ENCODE peak calls at places on chromosomes 12 and 14, in five cellular contexts. One of them, this sample, is unnamed.

GRCh38 chr12:39586811-39587210 is 32.8 kb downstream of the ABCD2 start:
- DNase-seq in astrocyte of the spinal cord: no peak
- DNase-seq in esophagus squamous epithelium: no peak
- DNase-seq in HCT116: no peak
- DNase-seq in astrocyte of the cerebellum: no peak
- DNase-seq in this sample: peak; percentile 47

GRCh38 chr12:51171884-51172514 is 936 bp downstream of the TFCP2 start:
- DNase-seq in astrocyte of the spinal cord: peak; percentile 30
- DNase-seq in astrocyte of the cerebellum: no peak
- DNase-seq in esophagus squamous epithelium: no peak
- DNase-seq in HCT116: no peak
- DNase-seq in this sample: peak; percentile 25

GRCh38 chr12:122481861-122482260 is 18.9 kb downstream of the ZCCHC8 start:
- DNase-seq in astrocyte of the spinal cord: no peak
- DNase-seq in esophagus squamous epithelium: no peak
- DNase-seq in astrocyte of the cerebellum: no peak
- DNase-seq in HCT116: no peak
- DNase-seq in this sample: no peak

GRCh38 chr12:106136263-106136662 is 2.5 kb downstream of the NUAK1 start:
- DNase-seq in esophagus squamous epithelium: no peak
- DNase-seq in HCT116: peak; percentile 37
- DNase-seq in astrocyte of the spinal cord: peak; percentile 91
- DNase-seq in astrocyte of the cerebellum: peak; percentile 84
- DNase-seq in this sample: peak; percentile 91

GRCh38 chr14:45089813-45090212 is 5.9 kb downstream of the PRPF39 start:
- DNase-seq in astrocyte of the cerebellum: peak; percentile 23
- DNase-seq in HCT116: no peak
- DNase-seq in esophagus squamous epithelium: no peak
- DNase-seq in astrocyte of the spinal cord: peak; percentile 40
- DNase-seq in this sample: no peak

GRCh38 chr14:105927094-105927475 is 400.7 kb downstream of the TMEM121 start:
- DNase-seq in HCT116: no peak
- DNase-seq in esophagus squamous epithelium: no peak
- DNase-seq in astrocyte of the cerebellum: no peak
- DNase-seq in astrocyte of the spinal cord: no peak
- DNase-seq in this sample: no peak

GRCh38 chr12:59182191-59182590 is 261.9 kb upstream of the LRIG3 start:
- DNase-seq in astrocyte of the spinal cord: no peak
- DNase-seq in HCT116: no peak
- DNase-seq in esophagus squamous epithelium: no peak
- DNase-seq in astrocyte of the cerebellum: no peak
- DNase-seq in this sample: no peak

GRCh38 chr12:70919597-70920035 is 922 bp downstream of the PTPRR start:
- DNase-seq in astrocyte of the spinal cord: peak; percentile 2
- DNase-seq in astrocyte of the cerebellum: no peak
- DNase-seq in HCT116: no peak
- DNase-seq in esophagus squamous epithelium: no peak
- DNase-seq in this sample: peak; percentile 34

GRCh38 chr14:30214014-30214413 is 286.4 kb upstream of the PRKD1 start:
- DNase-seq in astrocyte of the cerebellum: no peak
- DNase-seq in astrocyte of the spinal cord: peak; percentile 65
- DNase-seq in esophagus squamous epithelium: no peak
- DNase-seq in HCT116: no peak
- DNase-seq in this sample: peak; percentile 24

GRCh38 chr12:76820888-76821482 is 57.1 kb downstream of the ZDHHC17 start:
- DNase-seq in astrocyte of the cerebellum: peak; percentile 9
- DNase-seq in HCT116: peak; percentile 7
- DNase-seq in astrocyte of the spinal cord: peak; percentile 28
- DNase-seq in esophagus squamous epithelium: no peak
- DNase-seq in this sample: peak; percentile 44

GRCh38 chr12:107778383-107779015 is 4.0 kb downstream of the ASCL4 start:
- DNase-seq in HCT116: no peak
- DNase-seq in astrocyte of the spinal cord: no peak
- DNase-seq in esophagus squamous epithelium: no peak
- DNase-seq in astrocyte of the cerebellum: no peak
- DNase-seq in this sample: no peak

GRCh38 chr12:107776171-107776570 is 1.7 kb downstream of the ASCL4 start:
- DNase-seq in HCT116: no peak
- DNase-seq in esophagus squamous epithelium: no peak
- DNase-seq in astrocyte of the spinal cord: no peak
- DNase-seq in astrocyte of the cerebellum: no peak
- DNase-seq in this sample: no peak

GRCh38 chr12:107779077-107779840 is 4.8 kb downstream of the ASCL4 start:
- DNase-seq in astrocyte of the spinal cord: no peak
- DNase-seq in HCT116: no peak
- DNase-seq in astrocyte of the cerebellum: no peak
- DNase-seq in esophagus squamous epithelium: no peak
- DNase-seq in this sample: no peak

GRCh38 chr12:107775093-107775721 is 703 bp downstream of the ASCL4 start:
- DNase-seq in HCT116: no peak
- DNase-seq in astrocyte of the spinal cord: no peak
- DNase-seq in astrocyte of the cerebellum: no peak
- DNase-seq in esophagus squamous epithelium: no peak
- DNase-seq in this sample: no peak

GRCh38 chr12:107774349-107775029 is at the start of gene ASCL4:
- DNase-seq in HCT116: no peak
- DNase-seq in astrocyte of the cerebellum: no peak
- DNase-seq in astrocyte of the spinal cord: no peak
- DNase-seq in esophagus squamous epithelium: no peak
- DNase-seq in this sample: no peak
- H3K4me3 ChIP-seq in HCT116: no peak within 1 kb of the TSS
- H3K4me3 ChIP-seq in astrocyte of the cerebellum: no peak within 1 kb of the TSS
- H3K4me3 ChIP-seq in astrocyte of the spinal cord: no peak within 1 kb of the TSS
- H3K4me3 ChIP-seq in esophagus squamous epithelium: peak within 1 kb of the TSS; percentile 52
- H3K4me3 ChIP-seq in this sample: no peak within 1 kb of the TSS

GRCh38 chr12:40733871-40734270 is 41.6 kb downstream of the CNTN1 start:
- DNase-seq in astrocyte of the spinal cord: no peak
- DNase-seq in HCT116: no peak
- DNase-seq in astrocyte of the cerebellum: no peak
- DNase-seq in esophagus squamous epithelium: no peak
- DNase-seq in this sample: no peak
- H3K4me3 ChIP-seq in astrocyte of the spinal cord: no peak overlapping the region
- H3K4me3 ChIP-seq in HCT116: no peak overlapping the region
- H3K4me3 ChIP-seq in astrocyte of the cerebellum: no peak overlapping the region
- H3K4me3 ChIP-seq in esophagus squamous epithelium: no peak overlapping the region
- H3K4me3 ChIP-seq in this sample: no peak overlapping the region

DNA sequence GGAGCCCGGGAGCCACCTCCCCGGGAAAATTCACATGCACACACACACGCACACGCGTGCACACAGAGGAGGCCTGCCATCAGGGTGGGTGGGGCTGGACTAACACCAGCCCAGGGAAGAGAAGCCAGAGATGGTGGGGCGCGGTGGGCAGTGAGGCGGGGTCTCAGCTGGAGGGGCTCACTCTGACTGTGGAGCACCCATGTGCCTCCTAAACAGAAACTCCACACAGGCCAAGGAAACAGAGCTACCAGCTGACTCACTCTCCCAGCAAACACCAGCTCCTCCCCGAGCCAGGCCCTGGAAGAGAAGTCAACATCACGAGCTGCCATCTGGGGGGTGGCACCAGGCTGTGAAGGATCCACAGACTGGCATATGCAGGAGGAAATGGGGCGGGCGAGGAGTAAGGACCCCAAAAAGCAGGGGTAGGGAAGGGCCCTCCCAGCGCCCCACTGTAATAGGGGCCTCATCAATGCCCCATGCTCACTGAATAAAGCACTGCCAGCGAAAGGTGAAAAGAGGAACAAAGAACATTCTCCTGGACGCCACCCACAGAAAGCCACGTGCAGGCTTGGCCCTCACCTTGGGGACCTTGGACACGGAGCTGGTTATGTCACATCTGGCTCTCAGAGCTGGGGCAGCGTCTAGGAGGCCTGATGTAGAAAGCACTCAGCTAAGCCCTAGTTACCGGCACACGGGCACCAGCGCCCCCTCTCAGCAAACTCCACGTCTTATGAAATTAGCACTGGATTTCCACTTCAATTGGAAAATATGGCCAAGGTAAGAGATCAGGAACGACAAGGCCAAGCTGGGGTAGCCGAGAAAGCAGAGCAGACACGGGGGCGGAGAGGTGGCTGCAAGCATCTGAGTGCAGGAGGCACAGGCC is 8.4 kb upstream of the INF2 start:
- DNase-seq in astrocyte of the cerebellum: no peak
- DNase-seq in HCT116: no peak
- DNase-seq in astrocyte of the spinal cord: peak; percentile 78
- DNase-seq in esophagus squamous epithelium: no peak
- DNase-seq in this sample: peak; percentile 74
- H3K4me3 ChIP-seq in astrocyte of the cerebellum: no peak overlapping the region
- H3K4me3 ChIP-seq in HCT116: peak overlapping the region; percentile 56
- H3K4me3 ChIP-seq in astrocyte of the spinal cord: no peak overlapping the region
- H3K4me3 ChIP-seq in esophagus squamous epithelium: peak overlapping the region; percentile 41
- H3K4me3 ChIP-seq in this sample: peak overlapping the region; percentile 5

GRCh38 chr12:108337235-108338223 is 1.6 kb downstream of the CMKLR1 start:
- DNase-seq in esophagus squamous epithelium: no peak
- DNase-seq in astrocyte of the cerebellum: no peak
- DNase-seq in astrocyte of the spinal cord: peak; percentile 12
- DNase-seq in HCT116: peak; percentile 21
- DNase-seq in this sample: peak; percentile 18
- H3K4me3 ChIP-seq in esophagus squamous epithelium: peak overlapping the region; percentile 57
- H3K4me3 ChIP-seq in astrocyte of the cerebellum: no peak overlapping the region
- H3K4me3 ChIP-seq in astrocyte of the spinal cord: no peak overlapping the region
- H3K4me3 ChIP-seq in HCT116: no peak overlapping the region
- H3K4me3 ChIP-seq in this sample: no peak overlapping the region

GRCh38 chr14:60691383-60692113 is 32.6 kb downstream of the SIX4 start:
- DNase-seq in astrocyte of the spinal cord: no peak
- DNase-seq in astrocyte of the cerebellum: no peak
- DNase-seq in esophagus squamous epithelium: no peak
- DNase-seq in HCT116: no peak
- DNase-seq in this sample: no peak
- H3K4me3 ChIP-seq in astrocyte of the spinal cord: no peak overlapping the region
- H3K4me3 ChIP-seq in astrocyte of the cerebellum: no peak overlapping the region
- H3K4me3 ChIP-seq in esophagus squamous epithelium: no peak overlapping the region
- H3K4me3 ChIP-seq in HCT116: no peak overlapping the region
- H3K4me3 ChIP-seq in this sample: no peak overlapping the region

GRCh38 chr14:101558739-101559240 is 2.5 kb upstream of the DIO3 start:
- DNase-seq in astrocyte of the cerebellum: no peak
- DNase-seq in esophagus squamous epithelium: no peak
- DNase-seq in astrocyte of the spinal cord: no peak
- DNase-seq in HCT116: no peak
- DNase-seq in this sample: no peak
- H3K4me3 ChIP-seq in astrocyte of the cerebellum: no peak overlapping the region
- H3K4me3 ChIP-seq in esophagus squamous epithelium: peak overlapping the region; percentile 63
- H3K4me3 ChIP-seq in astrocyte of the spinal cord: no peak overlapping the region
- H3K4me3 ChIP-seq in HCT116: no peak overlapping the region
- H3K4me3 ChIP-seq in this sample: no peak overlapping the region

GRCh38 chr12:25827141-25827540 is 131.3 kb upstream of the RASSF8 start:
- DNase-seq in esophagus squamous epithelium: no peak
- DNase-seq in HCT116: no peak
- DNase-seq in astrocyte of the cerebellum: no peak
- DNase-seq in astrocyte of the spinal cord: no peak
- DNase-seq in this sample: no peak

GRCh38 chr12:25828188-25828587 is 130.3 kb upstream of the RASSF8 start:
- DNase-seq in astrocyte of the cerebellum: no peak
- DNase-seq in esophagus squamous epithelium: no peak
- DNase-seq in HCT116: no peak
- DNase-seq in astrocyte of the spinal cord: no peak
- DNase-seq in this sample: peak; percentile 21

GRCh38 chr12:25824729-25825128 is 133.8 kb upstream of the RASSF8 start:
- DNase-seq in astrocyte of the cerebellum: no peak
- DNase-seq in HCT116: no peak
- DNase-seq in esophagus squamous epithelium: no peak
- DNase-seq in astrocyte of the spinal cord: no peak
- DNase-seq in this sample: no peak

GRCh38 chr12:25827747-25828146 is 130.7 kb upstream of the RASSF8 start:
- DNase-seq in HCT116: no peak
- DNase-seq in astrocyte of the spinal cord: no peak
- DNase-seq in esophagus squamous epithelium: no peak
- DNase-seq in astrocyte of the cerebellum: no peak
- DNase-seq in this sample: no peak

GRCh38 chr12:25825494-25825893 is 133.0 kb upstream of the RASSF8 start:
- DNase-seq in astrocyte of the cerebellum: no peak
- DNase-seq in astrocyte of the spinal cord: no peak
- DNase-seq in HCT116: no peak
- DNase-seq in esophagus squamous epithelium: no peak
- DNase-seq in this sample: peak; percentile 27
- H3K4me3 ChIP-seq in astrocyte of the cerebellum: no peak overlapping the region
- H3K4me3 ChIP-seq in astrocyte of the spinal cord: no peak overlapping the region
- H3K4me3 ChIP-seq in HCT116: no peak overlapping the region
- H3K4me3 ChIP-seq in esophagus squamous epithelium: no peak overlapping the region
- H3K4me3 ChIP-seq in this sample: no peak overlapping the region

DNA sequence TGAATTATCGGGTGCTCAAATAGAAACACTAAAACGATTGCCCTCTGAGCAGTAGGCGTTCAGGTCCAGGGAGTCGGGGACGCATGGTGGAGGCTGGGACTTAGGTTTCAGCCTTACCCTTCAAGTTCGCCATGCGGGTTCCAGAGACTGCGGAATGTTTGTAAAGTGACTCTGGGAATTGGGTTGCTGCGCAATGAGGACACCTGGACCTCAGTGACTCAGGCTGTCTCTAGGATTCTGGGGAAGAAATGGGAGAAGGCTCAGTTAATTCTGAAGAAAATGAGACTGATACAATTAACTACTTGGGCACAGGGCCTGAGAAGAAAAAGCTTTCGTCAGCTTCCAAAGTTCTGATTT is 1.1 kb downstream of the LGALS3 start:
- DNase-seq in astrocyte of the spinal cord: no peak
- DNase-seq in esophagus squamous epithelium: no peak
- DNase-seq in HCT116: no peak
- DNase-seq in astrocyte of the cerebellum: no peak
- DNase-seq in this sample: no peak
- H3K4me3 ChIP-seq in astrocyte of the spinal cord: peak overlapping the region; percentile 75
- H3K4me3 ChIP-seq in esophagus squamous epithelium: peak overlapping the region; percentile 93
- H3K4me3 ChIP-seq in HCT116: peak overlapping the region; percentile 74
- H3K4me3 ChIP-seq in astrocyte of the cerebellum: peak overlapping the region; percentile 73
- H3K4me3 ChIP-seq in this sample: peak overlapping the region; percentile 74

This sample was measured in fibroblast of pulmonary artery.